ENCODE peak calls at places on chromosomes 6 and 20, in four cellular contexts. Y is Calu3; O is activated CD4-positive, alpha-beta T cell treated with anti-CD3 and anti-CD28 coated beads, Interleukin-2, amount 50 U/mL, for 1 hour; Z is hippocampal formation. M is an unnamed sample.

GRCh38 chr6:34934516-34934915 is 45.5 kb downstream of the ANKS1A start:
- DNase-seq in O (no peak), Y (peak; percentile 17), Z (no peak), M (no peak)

GRCh38 chr20:46523696-46524328 is 10.5 kb upstream of the ZNF334 start:
- DNase-seq in Y (peak; percentile 29), O (no peak), Z (no peak), M (no peak)

GRCh38 chr6:46476301-46476700 is 14.9 kb downstream of the RCAN2 start:
- DNase-seq in Z (no peak), Y (no peak), O (no peak), M (no peak)

GRCh38 chr6:127119361-127120108 is 1.1 kb downstream of the RSPO3 start:
- DNase-seq in Y (no peak), Z (no peak), O (no peak), M (no peak)

GRCh38 chr20:8368680-8369079 is 236.6 kb downstream of the PLCB1 start:
- DNase-seq in Z (no peak), Y (no peak), O (no peak), M (no peak)

GRCh38 chr6:112595201-112595600 is 248.1 kb downstream of the RFPL4B start:
- DNase-seq in O (no peak), Y (no peak), Z (no peak), M (no peak)

GRCh38 chr20:62686869-62687830 is 21.5 kb upstream of the NTSR1 start:
- DNase-seq in Z (no peak), Y (peak; percentile 56), O (no peak), M (no peak)

GRCh38 chr6:155439376-155439775 is 16.3 kb downstream of the NOX3 start:
- DNase-seq in O (no peak), Y (no peak), Z (no peak), M (no peak)

GRCh38 chr6:106167105-106167814 is 81.1 kb downstream of the PRDM1 start:
- DNase-seq in O (no peak), Z (no peak), Y (no peak), M (no peak)

GRCh38 chr6:41466437-41466990 is 79.7 kb upstream of the FOXP4 start:
- DNase-seq in O (no peak), Z (no peak), Y (no peak), M (no peak)

GRCh38 chr20:60977896-60978295 is 274.2 kb upstream of the CDH4 start:
- DNase-seq in O (no peak), Z (no peak), Y (no peak), M (no peak)

GRCh38 chr6:72522735-72523141 is 99.1 kb upstream of the KCNQ5 start:
- DNase-seq in Z (no peak), O (peak; percentile 12), Y (peak; percentile 41), M (no peak)

GRCh38 chr6:149563203-149563927 is 2.8 kb upstream of the GINM1 start:
- DNase-seq in Z (no peak), Y (no peak), O (no peak), M (no peak)

GRCh38 chr6:157990321-157991066 is 8.8 kb downstream of the SYNJ2 start:
- DNase-seq in O (peak; percentile 18), Y (no peak), Z (no peak), M (no peak)

GRCh38 chr6:116682334-116682712 is 1.3 kb downstream of the KPNA5 start:
- DNase-seq in Y (peak; percentile 8), O (peak; percentile 8), Z (peak; percentile 47), M (no peak)

GRCh38 chr20:58652606-58653303 is 1.7 kb downstream of the STX16 start:
- DNase-seq in Y (no peak), O (no peak), Z (no peak), M (no peak)

GRCh38 chr6:6654599-6655575 is 66.4 kb downstream of the LY86 start:
- DNase-seq in Z (no peak), Y (no peak), O (no peak), M (no peak)

GRCh38 chr6:109455161-109455501 is 441 bp downstream of the MICAL1 start:
- DNase-seq in Z (no peak), Y (peak; percentile 27), O (no peak), M (no peak)

GRCh38 chr20:25278636-25279361 is 30.9 kb downstream of the PYGB start:
- DNase-seq in Z (no peak), Y (no peak), O (no peak), M (peak; percentile 40)

GRCh38 chr6:167122827-167123657 is at the start of gene CCR6:
- DNase-seq in Y (no peak), O (no peak), Z (no peak), M (no peak)

GRCh38 chr6:135146160-135146920 is 34.8 kb upstream of the MYB start:
- DNase-seq in Y (no peak), O (no peak), Z (no peak), M (no peak)

GRCh38 chr6:73134588-73134987 is 90.7 kb downstream of the KHDC1L start:
- DNase-seq in Y (peak; percentile 7), Z (no peak), O (no peak), M (no peak)

GRCh38 chr20:22908437-22908836 is 126.7 kb upstream of the SSTR4 start:
- DNase-seq in Y (no peak), Z (no peak), O (no peak), M (no peak)

GRCh38 chr6:158793432-158793831 is 25.7 kb downstream of the EZR start:
- DNase-seq in O (no peak), Y (no peak), Z (no peak), M (no peak)

GRCh38 chr6:46130665-46131064 is 876 bp downstream of the ENPP4 start:
- DNase-seq in Y (no peak), O (no peak), Z (no peak), M (no peak)

M was measured in ureter.